ENCODE peak calls at places on chromosome 9, in eight cellular contexts. I is mesendoderm; M is dermis blood vessel endothelial cell; K is NCI-H1092; P is stimulated activated CD4-positive, alpha-beta T cell treated with anti-CD3 and anti-CD28 coated beads, Interleukin-1b, Interleukin-23, amount 100 ng/mL, for 1 hour; E is endothelial cell; B is ELF-1; X is colonic mucosa. F is an unnamed sample.

GRCh38 chr9:126116351-126117157 is 210.1 kb upstream of the MVB12B start:
- DNase-seq in X (no peak), B (peak), M (no peak), K (no peak), P (no peak), I (no peak), E (no peak), F (peak)

GRCh38 chr9:87324613-87325194 is 173.0 kb upstream of the DAPK1 start:
- DNase-seq in B (no peak), I (peak), X (no peak), M (peak), P (no peak), E (no peak), K (peak), F (no peak)

GRCh38 chr9:131394464-131395026 is 659 bp downstream of the PRRC2B start:
- DNase-seq in P (no peak), B (no peak), X (peak), K (peak), I (no peak), E (peak), M (peak), F (no peak)

GRCh38 chr9:91379461-91379860 is 17.7 kb upstream of the AUH start:
- DNase-seq in X (no peak), P (no peak), I (no peak), B (no peak), M (no peak), K (no peak), E (no peak), F (no peak)

GRCh38 chr9:95793924-95794828 is 81.3 kb upstream of the ERCC6L2 start:
- DNase-seq in P (no peak), X (no peak), K (no peak), B (no peak), I (no peak), E (no peak), M (peak), F (no peak)

GRCh38 chr9:85742630-85742928 is 825 bp upstream of the AGTPBP1 start:
- DNase-seq in I (no peak), P (no peak), M (no peak), B (no peak), E (no peak), K (no peak), X (no peak), F (no peak)

GRCh38 chr9:115921301-115921700 is 232.3 kb upstream of the PAPPA start:
- DNase-seq in E (no peak), K (no peak), P (no peak), B (no peak), M (no peak), I (no peak), X (no peak), F (no peak)

GRCh38 chr9:119873877-119874276 is 504.6 kb upstream of the BRINP1 start:
- DNase-seq in X (no peak), B (no peak), I (no peak), K (no peak), P (no peak), E (no peak), M (no peak), F (no peak)

GRCh38 chr9:89853161-89853560 is 248.3 kb downstream of the GADD45G start:
- DNase-seq in X (no peak), E (no peak), M (no peak), K (no peak), P (no peak), I (no peak), B (no peak), F (peak)

GRCh38 chr9:21251162-21251561 is 11.4 kb upstream of the IFNA14 start:
- DNase-seq in B (no peak), M (no peak), X (no peak), I (peak), K (no peak), P (no peak), E (no peak), F (no peak)

GRCh38 chr9:79616013-79616412 is 44.2 kb downstream of the TLE4 start:
- DNase-seq in E (no peak), I (peak), X (no peak), M (no peak), K (no peak), P (no peak), B (no peak), F (no peak)

GRCh38 chr9:127455299-127455992 is 4.1 kb downstream of the LRSAM1 start:
- DNase-seq in M (peak), K (no peak), I (no peak), P (no peak), X (peak), E (peak), B (no peak), F (no peak)

GRCh38 chr9:130022566-130023146 is 20.3 kb downstream of the FNBP1 start:
- DNase-seq in K (no peak), E (no peak), B (no peak), X (no peak), P (no peak), I (no peak), M (no peak), F (no peak)

GRCh38 chr9:81417299-81417675 is 272.1 kb downstream of the TLE1 start:
- DNase-seq in B (no peak), I (no peak), X (no peak), E (no peak), M (peak), K (no peak), P (no peak), F (no peak)

GRCh38 chr9:109098221-109098959 is 21.4 kb downstream of the TMEM245 start:
- DNase-seq in B (peak), I (peak), P (no peak), X (no peak), M (peak), E (peak), K (no peak), F (no peak)

GRCh38 chr9:109107402-109108240 is 12.1 kb downstream of the TMEM245 start:
- DNase-seq in P (no peak), X (no peak), E (no peak), B (no peak), M (peak), K (no peak), I (peak), F (no peak)

GRCh38 chr9:110161940-110162339 is 46.0 kb downstream of the C9orf152 start:
- DNase-seq in B (no peak), P (no peak), K (no peak), X (no peak), I (no peak), E (no peak), M (no peak), F (no peak)

GRCh38 chr9:137070906-137071275 is 534 bp upstream of the SAPCD2 start:
- DNase-seq in X (no peak), E (no peak), B (no peak), K (peak), M (no peak), P (no peak), I (no peak), F (no peak)

GRCh38 chr9:110538169-110538568 is 41.4 kb downstream of the SVEP1 start:
- DNase-seq in X (no peak), I (no peak), M (no peak), K (no peak), E (no peak), P (no peak), B (no peak), F (no peak)